ENCODE peak calls at places on chromosomes 7 and 10, in ten cellular contexts. N, R, E, D, V, S, U, M, H and Y are unnamed samples.

GRCh38 chr7:157402911-157403534 is 66.2 kb downstream of the DNAJB6 start:
- DNase-seq in E (no peak), H (no peak), R (no peak), V (no peak), D (no peak), S (no peak), N (no peak), U (no peak), M (no peak), Y (no peak)

GRCh38 chr7:134548877-134549276 is at the start of gene AKR1B15:
- DNase-seq in E (no peak), D (no peak), H (no peak), M (no peak), N (no peak), U (no peak), V (no peak), S (no peak), R (no peak), Y (no peak)

GRCh38 chr7:137772221-137772620 is 74.6 kb downstream of the DGKI start:
- DNase-seq in N (no peak), M (no peak), R (no peak), S (no peak), E (no peak), V (no peak), H (no peak), D (no peak), U (no peak), Y (no peak)

GRCh38 chr7:95772298-95772770 is at the start of gene DYNC1I1:
- DNase-seq in E (no peak), N (peak), U (peak), R (peak), M (peak), H (peak), S (peak), D (peak), V (no peak), Y (peak)

GRCh38 chr7:5077740-5078139 is 32.1 kb downstream of the RBAK start:
- DNase-seq in E (no peak), D (no peak), H (peak), U (no peak), M (no peak), N (peak), S (no peak), V (no peak), R (no peak), Y (no peak)

GRCh38 chr7:49791089-49791741 is 17.8 kb downstream of the VWC2 start:
- DNase-seq in U (no peak), S (no peak), N (peak), E (no peak), R (no peak), H (no peak), V (no peak), D (peak), M (no peak), Y (peak)

GRCh38 chr7:81159402-81159801 is 240.6 kb upstream of the SEMA3C start:
- DNase-seq in U (no peak), V (no peak), S (no peak), M (no peak), R (no peak), N (no peak), D (no peak), E (no peak), H (no peak), Y (peak)

GRCh38 chr10:49254556-49255318 is 44.2 kb upstream of the C10orf71 start:
- DNase-seq in U (peak), E (no peak), N (no peak), S (no peak), R (no peak), M (no peak), H (no peak), V (no peak), D (no peak), Y (no peak)

GRCh38 chr10:123967626-123968243 is 76.1 kb upstream of the CPXM2 start:
- DNase-seq in S (peak), D (peak), N (peak), U (peak), M (peak), R (peak), V (peak), E (no peak), H (no peak), Y (peak)

GRCh38 chr7:41942468-41943097 is 239.7 kb upstream of the INHBA start:
- DNase-seq in S (peak), E (no peak), M (peak), H (no peak), R (no peak), U (peak), N (no peak), V (no peak), D (peak), Y (no peak)

GRCh38 chr10:113524120-113524519 is 28.7 kb upstream of the HABP2 start:
- DNase-seq in R (no peak), D (no peak), H (no peak), M (no peak), E (no peak), S (no peak), N (no peak), V (no peak), U (no peak), Y (no peak)

GRCh38 chr7:75772081-75773077 is at the start of gene CCL26:
- DNase-seq in D (peak), R (no peak), E (peak), H (no peak), M (peak), N (no peak), U (no peak), V (no peak), S (peak), Y (no peak)

GRCh38 chr7:22361320-22361719 is 4.4 kb upstream of the RAPGEF5 start:
- DNase-seq in M (no peak), V (no peak), D (no peak), H (no peak), N (no peak), U (no peak), S (no peak), R (no peak), E (no peak), Y (no peak)

GRCh38 chr7:27163776-27164380 is 1.5 kb downstream of the HOXA9 start:
- DNase-seq in D (no peak), V (no peak), R (no peak), S (peak), H (no peak), U (no peak), M (no peak), E (no peak), N (no peak), Y (no peak)

GRCh38 chr7:142799483-142799882 is 28.7 kb downstream of the PRSS2 start:
- DNase-seq in H (no peak), S (no peak), N (no peak), U (no peak), E (no peak), M (no peak), R (no peak), D (no peak), V (no peak), Y (no peak)

GRCh38 chr10:129470103-129470851 is 3.2 kb downstream of the MGMT start:
- DNase-seq in S (no peak), E (no peak), N (no peak), U (no peak), V (no peak), M (no peak), R (no peak), H (no peak), D (no peak), Y (no peak)

GRCh38 chr7:3063016-3063753 is 19.5 kb upstream of the CARD11 start:
- DNase-seq in H (no peak), R (no peak), N (no peak), E (no peak), S (no peak), D (peak), U (peak), V (no peak), M (no peak), Y (no peak)

GRCh38 chr7:127107601-127108007 is 145.1 kb downstream of the GRM8 start:
- DNase-seq in U (no peak), M (peak), H (no peak), R (no peak), E (peak), D (peak), S (no peak), V (no peak), N (peak), Y (peak)

GRCh38 chr10:34826221-34826620 is 11.1 kb upstream of the PARD3 start:
- DNase-seq in V (no peak), H (no peak), U (no peak), N (no peak), E (no peak), R (no peak), M (no peak), S (no peak), D (no peak), Y (no peak)

GRCh38 chr10:99339077-99339476 is 9.9 kb downstream of the CNNM1 start:
- DNase-seq in R (no peak), H (no peak), M (no peak), S (no peak), D (no peak), N (no peak), E (no peak), V (no peak), U (no peak), Y (peak)

GRCh38 chr10:13873201-13873600 is 286.4 kb downstream of the PRPF18 start:
- DNase-seq in U (no peak), R (no peak), V (no peak), N (peak), D (no peak), E (no peak), S (no peak), H (no peak), M (no peak), Y (no peak)

GRCh38 chr7:122577449-122578003 is 121.4 kb downstream of the RNF133 start:
- DNase-seq in D (no peak), S (no peak), M (no peak), R (no peak), V (no peak), U (no peak), H (no peak), N (no peak), E (no peak), Y (no peak)

GRCh38 chr10:110395350-110396283 is 90.9 kb upstream of the SMNDC1 start:
- DNase-seq in S (peak), R (no peak), V (no peak), E (peak), H (no peak), N (no peak), U (no peak), D (peak), M (peak), Y (peak)

GRCh38 chr7:105376901-105377533 is 11.7 kb downstream of the SRPK2 start:
- DNase-seq in E (no peak), M (peak), D (no peak), S (no peak), N (no peak), V (no peak), U (no peak), H (no peak), R (no peak), Y (no peak)

GRCh38 chr7:6496842-6497636 is 49.3 kb upstream of the DAGLB start:
- DNase-seq in U (no peak), E (no peak), M (no peak), S (no peak), V (no peak), H (no peak), D (no peak), N (no peak), R (no peak), Y (no peak)